ENCODE peak calls at places on chromosome X, in six cellular contexts. F is AG09319, G is progenitor cell of endocrine pancreas, J is heart right ventricle, Q is NB4, S is endothelial cell. H is an unnamed sample.
A peak's percentile ranks its signal among the peaks of the same experiment; 100 is the strongest.

GRCh38 chrX:109472939-109473713 is 8.8 kb downstream of the GUCY2F start:
- DNase-seq in S (peak; percentile 33), J (peak; percentile 2), Q (peak; percentile 54), F (no peak), G (peak; percentile 20), H (peak; percentile 63)

GRCh38 chrX:13099121-13099520 is 54.7 kb upstream of the FAM9C start:
- DNase-seq in S (no peak), Q (no peak), J (no peak), F (no peak), G (no peak), H (no peak)

GRCh38 chrX:48569958-48570357 is 4.3 kb upstream of the RBM3 start:
- DNase-seq in J (no peak), Q (peak; percentile 36), G (no peak), F (no peak), S (no peak), H (peak; percentile 29)

GRCh38 chrX:8773117-8773516 is 28.1 kb downstream of the FAM9A start:
- DNase-seq in Q (no peak), J (no peak), G (no peak), S (no peak), F (no peak), H (no peak)

GRCh38 chrX:40012800-40013682 is 84.7 kb downstream of the BCOR start:
- DNase-seq in Q (peak; percentile 91), G (no peak), J (peak; percentile 75), F (no peak), S (peak; percentile 42), H (peak; percentile 67)

GRCh38 chrX:1330605-1331004 is 6.0 kb upstream of the IL3RA start:
- DNase-seq in Q (no peak), J (no peak), S (no peak), G (no peak), F (no peak), H (no peak)

GRCh38 chrX:147884958-147885357 is 26.8 kb upstream of the FMR1 start:
- DNase-seq in S (no peak), Q (peak; percentile 8), F (no peak), G (no peak), J (no peak), H (no peak)

GRCh38 chrX:65667503-65668355 is at the start of gene MSN:
- DNase-seq in S (peak; percentile 52), J (peak; percentile 79), F (no peak), G (peak; percentile 20), Q (peak; percentile 86), H (peak; percentile 81)

GRCh38 chrX:115472131-115472530 is 88.8 kb upstream of the PLS3 start:
- DNase-seq in Q (no peak), S (no peak), J (no peak), F (no peak), G (no peak), H (no peak)

GRCh38 chrX:109857898-109858297 is 124.8 kb upstream of the ACSL4 start:
- DNase-seq in J (no peak), G (no peak), S (no peak), Q (no peak), F (peak; percentile 16), H (no peak)

GRCh38 chrX:110131031-110131430 is 128.1 kb downstream of the TMEM164 start:
- DNase-seq in Q (no peak), F (no peak), S (no peak), J (no peak), G (no peak), H (no peak)

GRCh38 chrX:131262738-131263679 is 26.1 kb downstream of the IGSF1 start:
- DNase-seq in F (no peak), Q (peak; percentile 31), J (no peak), S (peak; percentile 55), G (no peak), H (peak; percentile 18)

GRCh38 chrX:66677430-66677829 is 38.6 kb upstream of the EDA2R start:
- DNase-seq in F (no peak), Q (no peak), G (no peak), J (no peak), S (no peak), H (no peak)

GRCh38 chrX:106608016-106608415 is 3.8 kb upstream of the RADX start:
- DNase-seq in Q (no peak), G (no peak), F (no peak), S (no peak), J (no peak), H (peak; percentile 30)

GRCh38 chrX:22037225-22037624 is 5.1 kb downstream of the PHEX start:
- DNase-seq in J (no peak), G (no peak), S (no peak), F (no peak), Q (no peak), H (no peak)

GRCh38 chrX:96480081-96480480 is 204.6 kb upstream of the DIAPH2 start:
- DNase-seq in F (no peak), G (no peak), S (no peak), Q (no peak), J (no peak), H (no peak)

GRCh38 chrX:10450959-10451355 is 169.4 kb downstream of the MID1 start:
- DNase-seq in Q (no peak), F (peak; percentile 38), S (no peak), G (no peak), J (no peak), H (no peak)

GRCh38 chrX:30748337-30748960 is 95.2 kb downstream of the GK start:
- DNase-seq in G (no peak), S (no peak), F (no peak), Q (no peak), J (no peak), H (no peak)

GRCh38 chrX:96707829-96708228 is 23.2 kb downstream of the DIAPH2 start:
- DNase-seq in S (no peak), J (no peak), Q (peak; percentile 47), G (no peak), F (no peak), H (no peak)

GRCh38 chrX:9628779-9629493 is 136.7 kb downstream of the GPR143 start:
- DNase-seq in J (no peak), G (no peak), F (no peak), S (no peak), Q (no peak), H (no peak)

GRCh38 chrX:371907-372306 is 14.8 kb downstream of the PPP2R3B start:
- DNase-seq in F (no peak), Q (no peak), J (no peak), S (no peak), G (no peak), H (peak; percentile 53)

GRCh38 chrX:129769467-129770154 is 10.1 kb upstream of the SASH3 start:
- DNase-seq in F (no peak), G (no peak), J (no peak), S (no peak), Q (peak; percentile 92), H (peak; percentile 89)

GRCh38 chrX:17860811-17861495 is at the start of gene RAI2:
- DNase-seq in S (peak; percentile 31), G (peak; percentile 60), J (peak; percentile 25), F (no peak), Q (no peak), H (peak; percentile 18)

GRCh38 chrX:151984328-151984727 is 9.9 kb upstream of the GABRE start:
- DNase-seq in J (no peak), G (no peak), Q (peak; percentile 78), S (no peak), F (no peak), H (no peak)

GRCh38 chrX:50707955-50708694 is 105.9 kb downstream of the SHROOM4 start:
- DNase-seq in S (no peak), G (no peak), J (peak; percentile 4), F (no peak), Q (no peak), H (no peak)

GRCh38 chrX:131199086-131199485 is 90.0 kb downstream of the IGSF1 start:
- DNase-seq in Q (no peak), J (no peak), G (no peak), S (no peak), F (no peak), H (no peak)

GRCh38 chrX:112731793-112732192 is 52.1 kb upstream of the LHFPL1 start:
- DNase-seq in Q (peak; percentile 2), F (no peak), J (no peak), G (no peak), S (no peak), H (no peak)
- TF ChIP-seq CTCF in Q (peak; percentile 4), F (peak; percentile 36), J (no peak), G (peak; percentile 45), S (no peak), H (peak; percentile 40)

GRCh38 chrX:150456466-150456865 is 93.3 kb downstream of the MAMLD1 start:
- DNase-seq in S (no peak), F (no peak), J (no peak), Q (no peak), G (no peak), H (no peak)
- TF ChIP-seq CTCF in S (no peak), F (no peak), J (no peak), Q (no peak), G (no peak), H (no peak)

DNA sequence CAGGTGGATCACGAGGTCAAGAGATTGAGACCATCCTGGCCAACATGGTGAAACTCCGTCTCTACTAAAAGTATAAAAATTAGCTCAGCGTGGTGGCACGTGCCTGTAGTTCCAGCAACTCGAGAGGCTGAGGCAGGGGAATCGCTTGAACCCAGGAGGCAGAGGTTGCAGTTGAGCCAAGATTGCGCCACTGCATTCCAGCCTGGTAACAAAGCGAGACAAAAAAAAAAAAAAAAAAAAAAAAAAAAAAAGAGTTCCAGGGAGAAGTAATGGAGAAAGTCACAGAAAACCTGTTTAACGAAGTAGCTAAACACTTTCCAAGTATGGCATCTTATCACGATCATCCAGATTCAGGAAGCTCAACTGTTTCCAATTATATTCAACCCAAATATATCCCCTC is 10.9 kb downstream of the KLHL4 start:
- DNase-seq in S (no peak), Q (no peak), J (no peak), F (no peak), G (no peak), H (no peak)
- TF ChIP-seq CTCF in S (no peak), Q (no peak), J (no peak), F (no peak), G (no peak), H (no peak)

DNA sequence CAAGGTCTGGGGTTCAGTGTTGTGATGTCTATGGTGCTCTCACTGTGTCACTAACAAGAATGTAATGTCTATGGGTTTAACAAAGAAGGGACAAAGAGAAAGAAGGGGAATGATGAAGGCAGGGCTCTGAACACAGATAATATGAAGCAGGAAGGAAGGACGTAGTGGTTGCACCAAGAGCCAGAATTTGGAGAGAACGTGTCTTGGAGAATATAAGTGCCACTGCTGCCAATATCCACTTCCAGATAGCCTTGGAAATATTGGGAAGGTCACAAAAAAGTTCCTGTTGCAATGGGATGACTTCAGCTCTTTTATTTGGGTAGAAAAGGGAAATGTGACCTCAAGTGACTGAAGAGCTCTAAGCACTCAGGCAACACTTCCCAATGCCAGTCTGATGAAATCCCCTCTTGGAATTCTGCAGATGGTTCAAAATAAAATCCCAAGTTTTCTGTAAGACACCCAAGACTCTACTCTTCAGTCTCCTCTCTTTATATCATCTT is 131.8 kb downstream of the PRKX start:
- DNase-seq in Q (no peak), G (no peak), J (no peak), S (no peak), F (no peak), H (no peak)
- TF ChIP-seq CTCF in Q (no peak), G (no peak), J (no peak), S (no peak), F (no peak), H (no peak)

GRCh38 chrX:135644624-135645023 is 68.8 kb upstream of the CT45A1 start:
- DNase-seq in S (no peak), J (no peak), Q (no peak), F (no peak), G (no peak), H (no peak)

GRCh38 chrX:135652602-135653001 is 60.8 kb upstream of the CT45A1 start:
- DNase-seq in G (no peak), S (no peak), J (no peak), F (no peak), Q (no peak), H (no peak)

GRCh38 chrX:135651647-135652295 is 61.7 kb upstream of the CT45A1 start:
- DNase-seq in J (no peak), F (no peak), G (no peak), Q (no peak), S (no peak), H (no peak)

GRCh38 chrX:135649561-135649960 is 63.9 kb upstream of the CT45A1 start:
- DNase-seq in F (no peak), J (no peak), S (no peak), G (no peak), Q (no peak), H (no peak)
- TF ChIP-seq CTCF in F (no peak), J (no peak), S (no peak), G (no peak), Q (no peak), H (no peak)

H was measured in activated CD8-positive, alpha-beta T cell treated with anti-CD3 and anti-CD28 coated beads for 36 hours.